ENCODE peak calls at places on chromosomes 13 and 19, in ten cellular contexts. Z is SK-N-SH, T is cardiac muscle cell, B is neural progenitor cell, M is astrocyte of the cerebellum, C is left ventricle myocardium inferior, G is GM06990, J is lower leg skin, X is epithelial cell of esophagus, H is colonic mucosa. Y is an unnamed sample.

GRCh38 chr19:17716309-17716929 is 2.9 kb upstream of the MAP1S start:
- DNase-seq in Z (no peak), T (no peak), B (no peak), M (no peak), C (no peak), G (no peak), J (no peak), X (no peak), H (no peak), Y (no peak)

GRCh38 chr13:62209539-62209938 is 793.9 kb upstream of the PCDH20 start:
- DNase-seq in Z (no peak), T (no peak), B (no peak), M (no peak), C (no peak), G (peak; percentile 50), J (no peak), X (no peak), H (no peak), Y (no peak)

GRCh38 chr13:52405369-52405766 is 604 bp downstream of the THSD1 start:
- DNase-seq in Z (peak; percentile 41), T (no peak), B (peak; percentile 19), M (no peak), C (no peak), G (no peak), J (no peak), X (peak; percentile 35), H (no peak), Y (no peak)

GRCh38 chr13:36432106-36432544 is at the start of gene CCNA1:
- DNase-seq in Z (peak; percentile 83), T (peak; percentile 25), B (peak; percentile 92), M (no peak), C (peak; percentile 19), G (peak; percentile 51), J (no peak), X (peak; percentile 39), H (peak; percentile 19), Y (no peak)

GRCh38 chr19:39154626-39155100 is 29.1 kb downstream of the PAK4 start:
- DNase-seq in Z (peak; percentile 75), T (peak; percentile 6), B (no peak), M (no peak), C (no peak), G (no peak), J (peak; percentile 50), X (peak; percentile 88), H (peak; percentile 78), Y (no peak)

GRCh38 chr13:37681295-37682032 is 82.9 kb upstream of the POSTN start:
- DNase-seq in Z (no peak), T (peak; percentile 84), B (no peak), M (peak; percentile 78), C (no peak), G (no peak), J (no peak), X (peak; percentile 4), H (no peak), Y (peak; percentile 16)

GRCh38 chr13:103638706-103639105 is 572.5 kb upstream of the SLC10A2 start:
- DNase-seq in Z (no peak), T (no peak), B (no peak), M (no peak), C (no peak), G (no peak), J (no peak), X (no peak), H (no peak), Y (no peak)

GRCh38 chr13:50149932-50150331 is 134.7 kb downstream of the KCNRG start:
- DNase-seq in Z (no peak), T (peak; percentile 53), B (no peak), M (no peak), C (peak; percentile 40), G (no peak), J (no peak), X (no peak), H (no peak), Y (no peak)

GRCh38 chr13:44219808-44220544 is 153.6 kb upstream of the SERP2 start:
- DNase-seq in Z (no peak), T (peak; percentile 58), B (no peak), M (no peak), C (no peak), G (no peak), J (no peak), X (peak; percentile 39), H (no peak), Y (no peak)

GRCh38 chr19:40398417-40399056 is 8.6 kb upstream of the HIPK4 start:
- DNase-seq in Z (peak; percentile 78), T (no peak), B (peak; percentile 84), M (no peak), C (peak; percentile 38), G (peak; percentile 47), J (peak; percentile 80), X (peak; percentile 87), H (peak; percentile 78), Y (no peak)

GRCh38 chr19:13146763-13147563 is 3.2 kb downstream of the STX10 start:
- DNase-seq in Z (peak; percentile 67), T (peak; percentile 61), B (no peak), M (no peak), C (no peak), G (no peak), J (no peak), X (peak; percentile 67), H (peak; percentile 53), Y (no peak)

GRCh38 chr19:4432918-4433506 is 24.6 kb downstream of the UBXN6 start:
- DNase-seq in Z (no peak), T (no peak), B (no peak), M (no peak), C (no peak), G (no peak), J (no peak), X (no peak), H (no peak), Y (no peak)

GRCh38 chr19:37991176-37991835 is 84.3 kb downstream of the SIPA1L3 start:
- DNase-seq in Z (no peak), T (no peak), B (no peak), M (no peak), C (no peak), G (no peak), J (no peak), X (no peak), H (no peak), Y (no peak)

GRCh38 chr19:35973487-35973886 is 21.5 kb upstream of the SDHAF1 start:
- DNase-seq in Z (no peak), T (no peak), B (no peak), M (no peak), C (no peak), G (no peak), J (no peak), X (no peak), H (no peak), Y (no peak)

GRCh38 chr19:35978271-35978670 is 16.7 kb upstream of the SDHAF1 start:
- DNase-seq in Z (no peak), T (no peak), B (no peak), M (no peak), C (no peak), G (no peak), J (no peak), X (no peak), H (no peak), Y (no peak)

GRCh38 chr19:35975608-35976214 is 19.3 kb upstream of the SDHAF1 start:
- DNase-seq in Z (no peak), T (peak; percentile 38), B (peak; percentile 83), M (no peak), C (no peak), G (no peak), J (no peak), X (peak; percentile 36), H (no peak), Y (no peak)

GRCh38 chr19:35978832-35979365 is 16.1 kb upstream of the SDHAF1 start:
- DNase-seq in Z (no peak), T (no peak), B (no peak), M (no peak), C (no peak), G (no peak), J (no peak), X (no peak), H (no peak), Y (no peak)

GRCh38 chr19:35977446-35978222 is 17.4 kb upstream of the SDHAF1 start:
- DNase-seq in Z (peak; percentile 59), T (no peak), B (peak; percentile 79), M (no peak), C (no peak), G (peak; percentile 57), J (no peak), X (no peak), H (no peak), Y (no peak)
- TF ChIP-seq CTCF in Z (no peak), T (peak; percentile 6), B (peak; percentile 56), M (no peak), C (no peak), G (peak; percentile 52), J (no peak), X (no peak), H (no peak), Y (no peak)

DNA sequence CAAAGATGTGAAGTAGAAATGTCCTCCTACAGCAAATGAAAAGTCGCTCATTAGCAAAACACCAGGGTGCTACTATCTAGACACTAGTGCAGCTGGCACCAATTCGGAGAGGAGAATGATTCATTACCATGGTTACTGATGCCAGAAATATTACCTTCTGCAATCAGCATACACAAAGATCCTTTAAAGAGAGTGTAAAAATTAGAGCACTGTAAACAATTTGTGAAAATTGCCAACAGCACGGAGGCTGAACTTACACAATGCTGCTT is 34.5 kb downstream of the AMER2 start:
- DNase-seq in Z (no peak), T (no peak), B (no peak), M (no peak), C (no peak), G (no peak), J (no peak), X (no peak), H (peak; percentile 4), Y (no peak)
- TF ChIP-seq CTCF in Z (no peak), T (no peak), B (no peak), M (no peak), C (no peak), G (no peak), J (no peak), X (no peak), H (no peak), Y (no peak)

GRCh38 chr13:60990032-60990733 is 425.5 kb downstream of the PCDH20 start:
- DNase-seq in Z (no peak), T (no peak), B (peak; percentile 3), M (no peak), C (no peak), G (no peak), J (no peak), X (peak; percentile 78), H (no peak), Y (no peak)
- TF ChIP-seq CTCF in Z (no peak), T (no peak), B (peak; percentile 24), M (no peak), C (no peak), G (peak; percentile 21), J (no peak), X (peak; percentile 72), H (no peak), Y (no peak)

DNA sequence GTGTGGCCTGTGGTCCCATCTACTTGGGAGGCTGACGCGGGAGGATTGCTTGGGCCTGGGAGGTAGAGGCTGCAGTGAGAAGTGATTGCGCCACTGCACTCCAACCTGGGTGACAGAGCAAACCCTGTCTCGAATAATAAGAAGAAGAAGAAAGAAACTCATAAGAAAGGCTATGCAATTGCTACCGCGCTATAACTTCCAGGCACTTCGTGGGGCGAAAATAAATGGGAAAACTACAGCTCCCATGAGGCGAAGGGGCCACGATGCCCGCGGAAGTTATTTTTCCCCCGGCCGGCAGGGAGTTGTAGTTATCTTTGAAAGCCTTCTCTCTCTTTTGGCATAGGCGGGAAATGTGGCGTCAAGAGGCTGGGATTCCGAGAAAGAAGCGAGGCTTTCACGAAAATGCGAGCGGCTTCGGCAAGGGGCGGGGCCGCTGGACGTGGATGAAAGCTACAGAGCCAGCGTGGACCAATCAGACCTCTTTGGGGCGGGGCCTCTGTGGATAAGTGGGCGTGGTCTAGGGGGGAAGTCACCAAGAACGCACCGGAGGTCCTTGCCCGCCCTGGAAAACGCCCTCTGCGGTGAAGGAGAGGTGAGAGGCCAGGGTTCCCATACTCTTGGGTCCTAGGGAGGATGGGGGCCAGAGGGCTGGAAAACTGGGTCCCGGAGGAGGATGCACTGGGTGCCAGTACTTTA is at the start of gene NUCB1:
- DNase-seq in Z (peak; percentile 98), T (peak; percentile 100), B (peak; percentile 99), M (peak; percentile 98), C (peak; percentile 99), G (peak; percentile 91), J (peak; percentile 99), X (peak; percentile 99), H (peak; percentile 100), Y (peak; percentile 96)
- TF ChIP-seq CTCF in Z (peak; percentile 32), T (peak; percentile 32), B (peak; percentile 18), M (peak; percentile 42), C (peak; percentile 55), G (no peak), J (peak; percentile 42), X (peak; percentile 32), H (no peak), Y (peak; percentile 29)

Y was measured in AG09319.